ENCODE peak calls at places on chromosomes 4 and X, in five cellular contexts. W, T, Z, E and U are unnamed samples.

GRCh38 chr4:86977621-86978184 is 42.9 kb downstream of the AFF1 start:
- DNase-seq in W (peak; percentile 86), T (no peak), Z (peak; percentile 43), E (peak; percentile 72), U (peak; percentile 50)

GRCh38 chr4:83830138-83830537 is 294.2 kb downstream of the GPAT3 start:
- DNase-seq in W (no peak), T (peak; percentile 6), Z (no peak), E (peak; percentile 26), U (no peak)

GRCh38 chrX:134572816-134573682 is 85.2 kb downstream of the PLAC1 start:
- DNase-seq in W (no peak), T (no peak), Z (no peak), E (no peak), U (peak; percentile 62)

GRCh38 chr4:146222313-146222712 is 8.0 kb downstream of the REELD1 start:
- DNase-seq in W (peak; percentile 58), T (no peak), Z (no peak), E (no peak), U (no peak)

GRCh38 chrX:41889317-41890025 is 33.9 kb downstream of the CASK start:
- DNase-seq in W (no peak), T (no peak), Z (no peak), E (no peak), U (peak; percentile 22)

GRCh38 chr4:11232004-11232403 is 196.7 kb downstream of the HS3ST1 start:
- DNase-seq in W (no peak), T (no peak), Z (no peak), E (no peak), U (no peak)

GRCh38 chrX:94178145-94178790 is 504.3 kb downstream of the FAM133A start:
- DNase-seq in W (no peak), T (no peak), Z (no peak), E (peak; percentile 30), U (no peak)

GRCh38 chrX:146006637-146007036 is 189.0 kb downstream of the SLITRK2 start:
- DNase-seq in W (no peak), T (no peak), Z (no peak), E (no peak), U (no peak)

GRCh38 chrX:42107495-42108139 is 184.3 kb upstream of the CASK start:
- DNase-seq in W (no peak), T (no peak), Z (no peak), E (no peak), U (no peak)

GRCh38 chrX:21940356-21940829 is at the start of gene SMS:
- DNase-seq in W (peak; percentile 42), T (peak; percentile 79), Z (peak; percentile 81), E (peak; percentile 83), U (peak; percentile 79)

GRCh38 chrX:22323541-22323940 is 50.8 kb downstream of the CBLL2 start:
- DNase-seq in W (peak; percentile 52), T (no peak), Z (no peak), E (no peak), U (peak; percentile 56)

GRCh38 chr4:86730310-86730709 is 118.9 kb downstream of the SLC10A6 start:
- DNase-seq in W (peak; percentile 12), T (no peak), Z (no peak), E (no peak), U (no peak)

DNA sequence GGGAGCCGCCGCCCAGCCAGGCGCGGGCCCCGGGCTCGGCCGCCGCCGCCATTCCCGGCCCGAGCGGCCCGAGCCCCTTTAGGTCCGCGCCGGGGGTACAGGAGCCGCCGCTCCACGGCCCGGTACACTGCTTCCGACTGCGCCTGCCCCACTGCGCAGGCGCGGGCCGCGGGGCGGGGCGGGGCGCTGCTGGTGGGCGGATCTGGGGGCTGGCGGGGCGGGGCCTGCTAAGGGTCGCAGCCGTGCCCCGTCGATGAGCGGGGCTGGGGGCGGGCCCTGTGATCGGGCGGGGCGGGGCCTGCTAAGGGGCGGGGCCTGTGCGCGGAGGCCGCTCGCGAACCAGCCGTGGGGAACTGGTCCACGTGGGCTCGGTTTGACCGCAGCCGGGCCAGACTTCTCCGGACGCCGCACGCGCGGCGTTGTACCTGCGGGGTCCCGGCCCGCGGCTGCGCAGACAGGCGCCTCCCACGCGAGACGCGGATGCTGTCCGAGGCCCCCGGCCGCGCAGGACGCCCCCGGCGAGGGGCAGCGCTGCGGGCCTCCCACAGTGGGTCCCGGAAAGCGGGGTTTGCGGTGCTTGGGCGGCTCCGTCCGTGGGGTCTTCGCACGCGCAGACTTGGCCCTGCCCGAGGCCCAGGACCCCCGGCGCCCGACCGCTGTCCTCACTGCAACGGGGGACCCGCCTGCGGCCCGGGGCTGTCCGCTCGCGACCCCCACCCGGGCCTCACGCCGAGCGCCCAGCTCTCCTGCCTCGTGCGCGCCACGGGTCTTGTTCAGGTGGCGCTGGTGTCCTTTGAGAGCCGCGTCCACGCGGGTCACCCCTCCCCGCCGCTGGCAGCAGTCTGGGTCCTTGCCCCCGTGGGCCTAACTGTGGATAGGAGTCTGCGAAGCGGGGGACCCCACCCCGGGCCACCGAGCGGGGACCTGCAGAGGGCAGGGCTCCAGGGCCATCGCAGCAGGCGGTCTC is at the start of gene DGKQ:
- DNase-seq in W (peak; percentile 52), T (peak; percentile 92), Z (peak; percentile 91), E (peak; percentile 95), U (peak; percentile 97)
- H3K27me3 ChIP-seq in W (no peaks in the 10 kb centered on the region), T (peaks cover 4% of the 10 kb centered on the region), Z (no peaks in the 10 kb centered on the region), E (no peaks in the 10 kb centered on the region), U (no peaks in the 10 kb centered on the region)

DNA sequence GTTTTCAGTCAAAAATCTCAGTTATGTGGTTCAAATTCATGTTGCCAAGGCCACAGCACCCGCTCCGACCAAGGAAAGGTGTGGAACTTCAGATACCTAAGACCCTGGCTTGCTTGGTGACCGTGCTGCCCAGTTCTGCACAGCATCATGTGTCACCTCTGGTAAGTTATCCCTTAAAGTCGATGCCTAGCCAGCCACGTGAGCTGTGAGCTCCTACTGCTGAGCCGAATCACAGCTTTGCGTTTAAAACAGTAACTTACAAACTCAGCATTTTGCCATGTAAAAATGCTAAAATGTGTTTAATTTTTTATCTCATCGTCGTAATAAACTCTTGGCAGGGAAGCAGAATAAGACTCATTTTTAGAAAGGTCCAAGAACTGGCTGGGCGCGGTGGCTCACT is 5.3 kb downstream of the TMEM271 start:
- DNase-seq in W (no peak), T (no peak), Z (no peak), E (no peak), U (no peak)
- H3K27me3 ChIP-seq in W (peaks cover 21% of the 10 kb centered on the region), T (peaks cover 56% of the 10 kb centered on the region), Z (peaks cover 58% of the 10 kb centered on the region), E (peaks cover 34% of the 10 kb centered on the region), U (peaks cover 48% of the 10 kb centered on the region)

DNA sequence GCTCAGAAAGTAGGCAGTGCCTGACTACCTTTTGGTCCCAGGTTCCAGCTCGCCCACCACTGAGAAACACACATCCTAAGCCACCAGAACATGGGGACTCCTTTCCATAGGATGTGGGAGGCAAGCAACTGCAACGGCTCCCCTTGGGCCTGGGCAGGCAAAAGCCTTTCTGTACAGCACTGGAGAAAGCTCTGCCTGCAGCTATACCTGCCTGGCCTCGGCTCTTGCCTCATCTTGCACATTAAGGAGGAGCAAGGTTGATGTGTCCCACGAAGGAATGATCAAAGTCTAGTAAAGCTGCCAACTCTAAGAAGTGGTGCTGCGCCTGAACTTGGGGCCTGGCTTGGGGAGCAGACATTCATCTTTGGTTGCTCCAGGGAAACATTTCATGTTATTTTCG is 19.6 kb downstream of the CCNG2 start:
- DNase-seq in W (no peak), T (no peak), Z (no peak), E (peak; percentile 21), U (no peak)
- H3K27me3 ChIP-seq in W (peaks cover 31% of the 10 kb centered on the region), T (no peaks in the 10 kb centered on the region), Z (no peaks in the 10 kb centered on the region), E (no peaks in the 10 kb centered on the region), U (no peaks in the 10 kb centered on the region)

GRCh38 chr4:27000122-27000521 is 139.5 kb downstream of the STIM2 start:
- DNase-seq in W (no peak), T (no peak), Z (no peak), E (no peak), U (no peak)
- H3K27me3 ChIP-seq in W (no peaks in the 10 kb centered on the region), T (no peaks in the 10 kb centered on the region), Z (no peaks in the 10 kb centered on the region), E (no peaks in the 10 kb centered on the region), U (no peaks in the 10 kb centered on the region)

GRCh38 chrX:31293409-31293808 is 221.6 kb upstream of the FTHL17 start:
- DNase-seq in W (no peak), T (no peak), Z (no peak), E (no peak), U (no peak)
- H3K27me3 ChIP-seq in W (no peaks in the 10 kb centered on the region), T (peaks cover 3% of the 10 kb centered on the region), Z (no peaks in the 10 kb centered on the region), E (no peaks in the 10 kb centered on the region), U (no peaks in the 10 kb centered on the region)